ENCODE peak calls at places on chromosomes 6 and 20, in eight cellular contexts. One of them, this sample, is unnamed.
A peak's percentile ranks its signal among the peaks of the same experiment; 100 is the strongest.

GRCh38 chr6:16038938-16039337 is 89.9 kb upstream of the MYLIP start:
- DNase-seq in A549: no peak
- DNase-seq in left ventricle myocardium inferior: no peak
- DNase-seq in epithelial cell of esophagus: no peak
- DNase-seq in aorta: no peak
- DNase-seq in cardiac fibroblast: no peak
- DNase-seq in lower lobe of right lung: no peak
- DNase-seq in cardiac muscle cell: no peak
- DNase-seq in this sample: no peak

GRCh38 chr6:119129968-119130484 is 51.6 kb upstream of the FAM184A start:
- DNase-seq in aorta: no peak
- DNase-seq in cardiac muscle cell: peak; percentile 64
- DNase-seq in lower lobe of right lung: no peak
- DNase-seq in A549: no peak
- DNase-seq in epithelial cell of esophagus: peak; percentile 58
- DNase-seq in cardiac fibroblast: peak; percentile 73
- DNase-seq in left ventricle myocardium inferior: no peak
- DNase-seq in this sample: no peak

GRCh38 chr20:47676219-47676721 is 109.0 kb downstream of the SULF2 start:
- DNase-seq in cardiac fibroblast: no peak
- DNase-seq in lower lobe of right lung: no peak
- DNase-seq in cardiac muscle cell: no peak
- DNase-seq in left ventricle myocardium inferior: no peak
- DNase-seq in A549: no peak
- DNase-seq in epithelial cell of esophagus: no peak
- DNase-seq in aorta: no peak
- DNase-seq in this sample: no peak

GRCh38 chr20:38181207-38181693 is 16.2 kb upstream of the TGM2 start:
- DNase-seq in lower lobe of right lung: no peak
- DNase-seq in aorta: peak; percentile 58
- DNase-seq in epithelial cell of esophagus: no peak
- DNase-seq in left ventricle myocardium inferior: no peak
- DNase-seq in A549: no peak
- DNase-seq in cardiac fibroblast: no peak
- DNase-seq in cardiac muscle cell: no peak
- DNase-seq in this sample: no peak

GRCh38 chr6:67450641-67451040 is 1184.4 kb upstream of the ADGRB3 start:
- DNase-seq in lower lobe of right lung: no peak
- DNase-seq in cardiac muscle cell: no peak
- DNase-seq in aorta: no peak
- DNase-seq in left ventricle myocardium inferior: no peak
- DNase-seq in cardiac fibroblast: no peak
- DNase-seq in epithelial cell of esophagus: no peak
- DNase-seq in A549: no peak
- DNase-seq in this sample: no peak

GRCh38 chr20:20744170-20744725 is 31.8 kb upstream of the RALGAPA2 start:
- DNase-seq in aorta: no peak
- DNase-seq in A549: no peak
- DNase-seq in cardiac muscle cell: no peak
- DNase-seq in epithelial cell of esophagus: no peak
- DNase-seq in cardiac fibroblast: no peak
- DNase-seq in lower lobe of right lung: no peak
- DNase-seq in left ventricle myocardium inferior: no peak
- DNase-seq in this sample: no peak

GRCh38 chr6:5082487-5083306 is 2.4 kb upstream of the PPP1R3G start:
- DNase-seq in left ventricle myocardium inferior: no peak
- DNase-seq in aorta: no peak
- DNase-seq in A549: peak; percentile 61
- DNase-seq in lower lobe of right lung: no peak
- DNase-seq in cardiac fibroblast: peak; percentile 93
- DNase-seq in cardiac muscle cell: peak; percentile 61
- DNase-seq in epithelial cell of esophagus: peak; percentile 98
- DNase-seq in this sample: peak; percentile 54

GRCh38 chr6:41577865-41578713 is 31.9 kb downstream of the FOXP4 start:
- DNase-seq in cardiac fibroblast: peak; percentile 36
- DNase-seq in left ventricle myocardium inferior: no peak
- DNase-seq in A549: peak; percentile 53
- DNase-seq in lower lobe of right lung: no peak
- DNase-seq in epithelial cell of esophagus: peak; percentile 67
- DNase-seq in cardiac muscle cell: peak; percentile 48
- DNase-seq in aorta: no peak
- DNase-seq in this sample: no peak

GRCh38 chr6:116500969-116501433 is 10.4 kb upstream of the CALHM5 start:
- DNase-seq in left ventricle myocardium inferior: no peak
- DNase-seq in A549: no peak
- DNase-seq in lower lobe of right lung: no peak
- DNase-seq in aorta: no peak
- DNase-seq in epithelial cell of esophagus: peak; percentile 84
- DNase-seq in cardiac muscle cell: peak; percentile 21
- DNase-seq in cardiac fibroblast: peak; percentile 17
- DNase-seq in this sample: no peak

GRCh38 chr6:1526689-1527088 is 83.0 kb upstream of the FOXC1 start:
- DNase-seq in left ventricle myocardium inferior: no peak
- DNase-seq in lower lobe of right lung: no peak
- DNase-seq in epithelial cell of esophagus: no peak
- DNase-seq in cardiac fibroblast: no peak
- DNase-seq in aorta: no peak
- DNase-seq in A549: no peak
- DNase-seq in cardiac muscle cell: peak; percentile 27
- DNase-seq in this sample: no peak

GRCh38 chr6:161917645-161918044 is 643.8 kb upstream of the AGPAT4 start:
- DNase-seq in aorta: no peak
- DNase-seq in lower lobe of right lung: no peak
- DNase-seq in A549: peak; percentile 15
- DNase-seq in epithelial cell of esophagus: no peak
- DNase-seq in cardiac muscle cell: no peak
- DNase-seq in cardiac fibroblast: no peak
- DNase-seq in left ventricle myocardium inferior: no peak
- DNase-seq in this sample: no peak

GRCh38 chr6:161476711-161477110 is 202.8 kb upstream of the AGPAT4 start:
- DNase-seq in left ventricle myocardium inferior: no peak
- DNase-seq in A549: no peak
- DNase-seq in cardiac muscle cell: peak; percentile 39
- DNase-seq in cardiac fibroblast: peak; percentile 5
- DNase-seq in aorta: no peak
- DNase-seq in lower lobe of right lung: no peak
- DNase-seq in epithelial cell of esophagus: no peak
- DNase-seq in this sample: peak; percentile 45

GRCh38 chr6:44004136-44004535 is 123.1 kb downstream of the MRPL14 start:
- DNase-seq in cardiac fibroblast: no peak
- DNase-seq in cardiac muscle cell: no peak
- DNase-seq in A549: no peak
- DNase-seq in epithelial cell of esophagus: no peak
- DNase-seq in lower lobe of right lung: no peak
- DNase-seq in aorta: peak; percentile 35
- DNase-seq in left ventricle myocardium inferior: no peak
- DNase-seq in this sample: no peak

GRCh38 chr6:113318553-113318952 is 538.6 kb upstream of the MARCKS start:
- DNase-seq in cardiac muscle cell: peak; percentile 22
- DNase-seq in lower lobe of right lung: no peak
- DNase-seq in epithelial cell of esophagus: peak; percentile 13
- DNase-seq in left ventricle myocardium inferior: no peak
- DNase-seq in cardiac fibroblast: peak; percentile 1
- DNase-seq in A549: no peak
- DNase-seq in aorta: no peak
- DNase-seq in this sample: no peak

GRCh38 chr20:44979090-44979621 is 12.8 kb downstream of the STK4 start:
- DNase-seq in A549: no peak
- DNase-seq in cardiac muscle cell: peak; percentile 80
- DNase-seq in aorta: no peak
- DNase-seq in lower lobe of right lung: no peak
- DNase-seq in epithelial cell of esophagus: peak; percentile 11
- DNase-seq in cardiac fibroblast: peak; percentile 55
- DNase-seq in left ventricle myocardium inferior: no peak
- DNase-seq in this sample: no peak
- H3K4me3 ChIP-seq in A549: no peak overlapping the region
- H3K4me3 ChIP-seq in cardiac muscle cell: no peak overlapping the region
- H3K4me3 ChIP-seq in aorta: no peak overlapping the region
- H3K4me3 ChIP-seq in lower lobe of right lung: no peak overlapping the region
- H3K4me3 ChIP-seq in epithelial cell of esophagus: no peak overlapping the region
- H3K4me3 ChIP-seq in cardiac fibroblast: no peak overlapping the region
- H3K4me3 ChIP-seq in left ventricle myocardium inferior: no peak overlapping the region
- H3K4me3 ChIP-seq in this sample: no peak overlapping the region

GRCh38 chr6:129492260-129492659 is 217.7 kb downstream of the ARHGAP18 start:
- DNase-seq in cardiac muscle cell: no peak
- DNase-seq in aorta: no peak
- DNase-seq in lower lobe of right lung: no peak
- DNase-seq in cardiac fibroblast: no peak
- DNase-seq in A549: no peak
- DNase-seq in left ventricle myocardium inferior: no peak
- DNase-seq in epithelial cell of esophagus: no peak
- DNase-seq in this sample: no peak

GRCh38 chr6:129491436-129491835 is 218.5 kb downstream of the ARHGAP18 start:
- DNase-seq in A549: peak; percentile 9
- DNase-seq in cardiac muscle cell: no peak
- DNase-seq in left ventricle myocardium inferior: no peak
- DNase-seq in aorta: no peak
- DNase-seq in epithelial cell of esophagus: no peak
- DNase-seq in lower lobe of right lung: no peak
- DNase-seq in cardiac fibroblast: no peak
- DNase-seq in this sample: no peak

GRCh38 chr6:129489215-129489765 is 220.7 kb downstream of the ARHGAP18 start:
- DNase-seq in cardiac muscle cell: no peak
- DNase-seq in epithelial cell of esophagus: no peak
- DNase-seq in aorta: no peak
- DNase-seq in A549: no peak
- DNase-seq in lower lobe of right lung: no peak
- DNase-seq in cardiac fibroblast: peak; percentile 15
- DNase-seq in left ventricle myocardium inferior: no peak
- DNase-seq in this sample: no peak

GRCh38 chr6:129488313-129488712 is 221.7 kb downstream of the ARHGAP18 start:
- DNase-seq in cardiac fibroblast: no peak
- DNase-seq in left ventricle myocardium inferior: no peak
- DNase-seq in A549: no peak
- DNase-seq in lower lobe of right lung: no peak
- DNase-seq in epithelial cell of esophagus: no peak
- DNase-seq in aorta: no peak
- DNase-seq in cardiac muscle cell: no peak
- DNase-seq in this sample: no peak

GRCh38 chr6:129490551-129491245 is 219.3 kb downstream of the ARHGAP18 start:
- DNase-seq in cardiac muscle cell: peak; percentile 97
- DNase-seq in left ventricle myocardium inferior: no peak
- DNase-seq in A549: peak; percentile 62
- DNase-seq in aorta: no peak
- DNase-seq in lower lobe of right lung: no peak
- DNase-seq in epithelial cell of esophagus: peak; percentile 97
- DNase-seq in cardiac fibroblast: peak; percentile 99
- DNase-seq in this sample: peak; percentile 90
- H3K4me3 ChIP-seq in cardiac muscle cell: no peak overlapping the region
- H3K4me3 ChIP-seq in left ventricle myocardium inferior: peak overlapping the region; percentile 47
- H3K4me3 ChIP-seq in A549: peak overlapping the region; percentile 39
- H3K4me3 ChIP-seq in aorta: no peak overlapping the region
- H3K4me3 ChIP-seq in lower lobe of right lung: peak overlapping the region; percentile 33
- H3K4me3 ChIP-seq in epithelial cell of esophagus: peak overlapping the region; percentile 41
- H3K4me3 ChIP-seq in cardiac fibroblast: peak overlapping the region; percentile 32
- H3K4me3 ChIP-seq in this sample: peak overlapping the region; percentile 43

DNA sequence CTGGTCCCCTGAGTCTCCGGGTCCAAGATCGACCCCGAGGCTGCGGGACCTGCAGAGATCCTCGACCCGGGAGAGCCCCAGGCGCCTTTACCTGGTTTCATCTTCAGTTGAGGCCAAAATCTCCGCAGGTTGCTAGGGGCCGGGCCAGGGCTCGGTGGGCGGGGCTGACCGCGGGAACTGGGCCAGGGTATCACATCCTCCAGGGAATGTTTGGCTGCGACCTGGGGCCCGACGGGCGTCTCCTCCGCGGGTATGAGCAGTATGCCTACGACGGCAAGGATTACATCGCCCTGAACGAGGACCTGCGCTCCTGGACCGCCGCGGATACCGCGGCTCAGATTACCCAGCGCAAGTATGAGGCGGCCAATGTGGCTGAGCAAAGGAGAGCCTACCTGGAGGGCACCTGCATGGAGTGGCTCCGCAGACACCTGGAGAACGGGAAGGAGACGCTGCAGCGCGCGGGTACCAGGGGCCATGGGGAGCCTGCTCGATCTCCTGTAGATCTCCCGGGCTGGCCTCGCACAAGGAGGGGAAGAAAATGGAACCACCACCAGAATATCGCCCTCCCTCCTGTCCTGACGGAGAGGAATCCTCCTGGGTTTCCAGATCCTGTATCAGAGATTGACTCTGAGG is 53.8 kb upstream of the POLR1H start:
- DNase-seq in left ventricle myocardium inferior: peak; percentile 25
- DNase-seq in A549: no peak
- DNase-seq in epithelial cell of esophagus: peak; percentile 30
- DNase-seq in cardiac muscle cell: no peak
- DNase-seq in aorta: peak; percentile 79
- DNase-seq in lower lobe of right lung: peak; percentile 74
- DNase-seq in cardiac fibroblast: no peak
- DNase-seq in this sample: no peak
- H3K4me3 ChIP-seq in left ventricle myocardium inferior: peak overlapping the region; percentile 83
- H3K4me3 ChIP-seq in A549: no peak overlapping the region
- H3K4me3 ChIP-seq in epithelial cell of esophagus: peak overlapping the region; percentile 4
- H3K4me3 ChIP-seq in cardiac muscle cell: peak overlapping the region; percentile 8
- H3K4me3 ChIP-seq in aorta: peak overlapping the region; percentile 23
- H3K4me3 ChIP-seq in lower lobe of right lung: peak overlapping the region; percentile 63
- H3K4me3 ChIP-seq in cardiac fibroblast: peak overlapping the region; percentile 37
- H3K4me3 ChIP-seq in this sample: peak overlapping the region; percentile 40

DNA sequence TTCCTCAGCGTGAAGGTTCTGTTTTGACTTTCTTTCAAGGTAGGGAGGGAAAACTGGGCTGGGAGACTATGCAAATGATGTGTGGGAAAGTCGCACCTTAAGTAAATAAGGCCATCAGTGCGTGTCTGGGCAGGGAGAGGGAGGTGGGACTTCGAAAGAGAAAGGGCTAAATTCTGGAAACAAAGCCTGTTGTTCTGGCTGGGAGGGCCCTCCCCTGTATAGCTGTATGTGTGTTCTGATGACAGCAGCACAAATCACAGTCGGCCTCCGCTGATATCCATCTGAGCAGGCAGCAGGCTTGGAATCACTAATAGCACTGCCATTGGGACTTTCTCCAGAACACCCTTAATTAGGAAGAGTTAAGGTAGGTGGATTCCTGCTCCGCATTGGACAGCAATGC is 19.2 kb downstream of the JAG1 start:
- DNase-seq in cardiac muscle cell: no peak
- DNase-seq in epithelial cell of esophagus: peak; percentile 97
- DNase-seq in left ventricle myocardium inferior: no peak
- DNase-seq in A549: no peak
- DNase-seq in aorta: peak; percentile 52
- DNase-seq in cardiac fibroblast: no peak
- DNase-seq in lower lobe of right lung: no peak
- DNase-seq in this sample: no peak
- H3K4me3 ChIP-seq in cardiac muscle cell: no peak overlapping the region
- H3K4me3 ChIP-seq in epithelial cell of esophagus: peak overlapping the region; percentile 12
- H3K4me3 ChIP-seq in left ventricle myocardium inferior: peak overlapping the region; percentile 43
- H3K4me3 ChIP-seq in A549: no peak overlapping the region
- H3K4me3 ChIP-seq in aorta: no peak overlapping the region
- H3K4me3 ChIP-seq in cardiac fibroblast: no peak overlapping the region
- H3K4me3 ChIP-seq in lower lobe of right lung: no peak overlapping the region
- H3K4me3 ChIP-seq in this sample: no peak overlapping the region

DNA sequence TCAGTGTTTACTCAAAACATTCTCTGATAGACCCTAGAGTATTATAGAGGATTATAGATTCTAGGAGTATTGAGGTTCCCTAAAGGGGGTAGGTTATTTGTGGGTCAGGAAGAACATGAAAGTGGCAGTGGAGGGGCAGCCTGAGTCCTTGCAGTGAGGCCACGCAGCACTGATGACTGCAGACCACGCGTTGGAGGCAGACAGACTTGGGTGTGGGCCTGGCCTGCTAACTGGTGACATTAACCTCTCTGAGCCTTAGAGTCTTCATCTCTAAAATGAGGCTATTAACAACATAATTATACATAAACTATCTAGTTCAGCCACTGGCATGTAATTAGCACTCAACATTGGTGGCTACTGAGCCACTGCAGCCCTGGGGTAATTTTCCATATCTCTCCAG is 16.1 kb downstream of the MTCL3 start:
- DNase-seq in aorta: no peak
- DNase-seq in A549: no peak
- DNase-seq in lower lobe of right lung: no peak
- DNase-seq in epithelial cell of esophagus: no peak
- DNase-seq in cardiac muscle cell: no peak
- DNase-seq in left ventricle myocardium inferior: no peak
- DNase-seq in cardiac fibroblast: no peak
- DNase-seq in this sample: no peak
- H3K4me3 ChIP-seq in aorta: no peak overlapping the region
- H3K4me3 ChIP-seq in A549: no peak overlapping the region
- H3K4me3 ChIP-seq in lower lobe of right lung: no peak overlapping the region
- H3K4me3 ChIP-seq in epithelial cell of esophagus: no peak overlapping the region
- H3K4me3 ChIP-seq in cardiac muscle cell: no peak overlapping the region
- H3K4me3 ChIP-seq in left ventricle myocardium inferior: no peak overlapping the region
- H3K4me3 ChIP-seq in cardiac fibroblast: no peak overlapping the region
- H3K4me3 ChIP-seq in this sample: no peak overlapping the region

This sample was measured in skeletal muscle cell.